ENCODE peak calls at places on chromosomes 16 and 17, in four cellular contexts. D, O, Y and W are unnamed samples.

GRCh38 chr16:57310801-57311200 is 26.3 kb upstream of the PLLP start:
- DNase-seq in O (no peak), Y (no peak), D (no peak), W (no peak)

GRCh38 chr17:41555105-41555887 is 16.6 kb downstream of the KRT9 start:
- DNase-seq in D (no peak), O (no peak), Y (no peak), W (no peak)

GRCh38 chr16:23207485-23207884 is 24.9 kb downstream of the SCNN1G start:
- DNase-seq in D (no peak), Y (no peak), O (no peak), W (no peak)

GRCh38 chr16:72977127-72977526 is 70.8 kb downstream of the ZFHX3 start:
- DNase-seq in D (no peak), Y (no peak), O (no peak), W (no peak)

GRCh38 chr17:45146616-45147101 is 1.6 kb upstream of the HEXIM1 start:
- DNase-seq in O (peak), Y (peak), D (no peak), W (no peak)

GRCh38 chr16:85093705-85094104 is 18.6 kb downstream of the CIBAR2 start:
- DNase-seq in Y (no peak), O (no peak), D (no peak), W (no peak)

GRCh38 chr16:55279598-55279997 is 44.4 kb upstream of the IRX6 start:
- DNase-seq in O (no peak), Y (no peak), D (no peak), W (no peak)

GRCh38 chr17:30170415-30170987 is 53.9 kb downstream of the NSRP1 start:
- DNase-seq in Y (no peak), O (no peak), D (no peak), W (no peak)

GRCh38 chr16:56606688-56607618 is 1.4 kb upstream of the MT2A start:
- DNase-seq in Y (peak), O (peak), D (peak), W (peak)

GRCh38 chr17:2084766-2085647 is 30.1 kb downstream of the HIC1 start:
- DNase-seq in O (peak), D (no peak), Y (no peak), W (no peak)

GRCh38 chr17:63332286-63332685 is 113.8 kb downstream of the CYB561 start:
- DNase-seq in Y (no peak), D (no peak), O (no peak), W (no peak)

GRCh38 chr16:84603115-84603816 is 14.6 kb downstream of the COTL1 start:
- DNase-seq in O (peak), D (peak), Y (peak), W (peak)

GRCh38 chr16:3266873-3267537 is 10.6 kb upstream of the MEFV start:
- DNase-seq in O (peak), Y (no peak), D (no peak), W (no peak)

GRCh38 chr17:45155029-45155428 is 6.6 kb upstream of the HEXIM2 start:
- DNase-seq in Y (no peak), D (no peak), O (no peak), W (no peak)

GRCh38 chr16:84618428-84619102 is 687 bp upstream of the COTL1 start:
- DNase-seq in D (no peak), O (peak), Y (no peak), W (peak)

GRCh38 chr16:49491111-49491670 is 117.6 kb downstream of the C16orf78 start:
- DNase-seq in O (no peak), D (no peak), Y (no peak), W (no peak)

GRCh38 chr17:34241062-34241461 is 14.0 kb upstream of the CCL2 start:
- DNase-seq in Y (peak), D (no peak), O (no peak), W (no peak)

GRCh38 chr16:29813644-29814562 is 1.9 kb downstream of the PRRT2 start:
- DNase-seq in O (no peak), Y (no peak), D (no peak), W (no peak)

GRCh38 chr17:21742326-21742725 is 50.0 kb downstream of the KCNJ18 start:
- DNase-seq in O (no peak), D (no peak), Y (no peak), W (no peak)

DNA sequence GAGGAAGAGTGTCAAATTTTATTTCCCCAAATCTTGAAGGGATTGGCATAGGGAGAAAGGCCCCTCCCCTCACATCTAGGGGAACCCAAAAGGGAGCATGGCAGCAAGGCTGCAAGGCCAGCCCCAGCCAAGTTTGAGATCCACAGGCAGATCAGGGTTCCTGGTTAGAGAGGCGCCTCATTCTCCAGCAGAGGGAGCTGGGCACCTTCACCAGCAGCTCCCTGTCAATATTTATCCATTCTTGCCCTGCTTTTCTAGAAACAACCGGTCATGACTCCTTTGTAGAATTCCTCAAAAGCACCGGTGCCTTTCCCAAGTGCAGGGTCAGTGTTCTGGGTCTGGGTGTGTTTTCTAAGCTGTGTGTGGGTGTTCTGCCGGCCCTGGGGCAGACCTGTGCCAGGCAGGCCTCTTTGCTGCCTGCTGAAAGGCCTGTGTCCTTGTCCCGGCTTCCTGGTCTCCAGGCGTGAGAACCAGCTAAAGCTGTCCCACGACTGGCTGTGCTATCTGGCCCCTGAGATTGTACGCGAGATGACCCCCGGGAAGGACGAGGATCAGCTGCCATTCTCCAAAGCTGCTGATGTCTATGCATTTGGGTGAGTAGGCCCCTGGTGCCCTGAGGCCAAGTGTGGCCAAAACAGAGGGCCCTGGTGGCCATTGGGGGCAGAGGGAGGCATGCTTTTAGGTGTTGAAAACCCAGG is 21.2 kb upstream of the LGALS9 start:
- DNase-seq in D (no peak), Y (peak), O (no peak), W (peak)
- H3K4me3 ChIP-seq in D (no peak), Y (no peak), O (no peak), W (no peak)

DNA sequence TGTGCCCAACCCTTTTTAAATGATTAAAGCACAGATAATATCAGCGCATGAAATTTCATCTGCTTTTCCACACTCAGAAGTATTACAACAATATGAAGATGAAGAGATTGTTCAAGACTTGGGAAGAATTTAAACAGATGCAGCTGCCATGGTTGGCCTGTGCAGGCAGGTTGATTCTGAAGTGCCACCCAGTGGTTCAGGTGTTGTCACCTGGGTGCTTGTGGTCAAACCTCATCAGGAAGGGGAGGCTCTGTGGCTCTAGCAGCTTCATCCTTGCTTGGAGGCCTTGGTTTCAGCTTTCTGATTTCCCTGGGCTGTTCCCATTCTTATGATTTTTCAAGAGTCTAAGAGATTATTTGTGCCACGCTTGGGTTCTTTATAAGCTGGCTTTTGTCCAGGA is 22.2 kb upstream of the CLEC18C start:
- DNase-seq in Y (no peak), O (no peak), D (no peak), W (no peak)
- TF ChIP-seq CTCF in Y (no peak), O (no peak), D (no peak), W (no peak)

DNA sequence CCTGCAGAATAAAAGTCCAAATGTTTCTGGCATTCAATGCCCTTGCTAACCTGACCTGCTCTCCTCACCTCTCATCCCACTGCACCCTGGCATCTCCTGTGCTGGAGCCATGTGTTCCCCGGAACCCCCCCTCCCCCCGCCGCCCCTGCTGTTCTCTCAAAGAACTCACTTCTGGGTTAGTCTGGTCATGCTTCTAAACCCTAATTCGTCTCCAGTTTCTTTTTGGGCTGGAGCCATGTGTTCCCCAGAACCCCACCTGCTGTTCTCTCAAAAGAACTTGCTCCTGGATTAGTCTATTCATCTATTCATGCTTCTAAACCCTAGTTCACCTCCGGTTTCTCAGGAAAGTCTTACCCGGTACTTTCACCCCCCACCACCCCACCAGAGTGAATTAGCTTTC is 808 bp upstream of the ALOX15 start:
- DNase-seq in O (no peak), D (no peak), Y (no peak), W (no peak)
- H3K4me3 ChIP-seq in O (no peak), D (no peak), Y (no peak), W (no peak)

GRCh38 chr17:78573955-78574354 is 3.2 kb downstream of the DNAH17 start:
- DNase-seq in D (no peak), O (no peak), Y (no peak), W (no peak)
- TF ChIP-seq CTCF in D (no peak), O (no peak), Y (no peak), W (no peak)

GRCh38 chr17:8224891-8225812 is 14.8 kb upstream of the AURKB start:
- DNase-seq in Y (no peak), O (no peak), D (no peak), W (no peak)

GRCh38 chr17:8227238-8227581 is 16.8 kb upstream of the AURKB start:
- DNase-seq in O (no peak), D (no peak), Y (no peak), W (no peak)

GRCh38 chr17:8226536-8227237 is 16.3 kb upstream of the AURKB start:
- DNase-seq in D (peak), Y (peak), O (peak), W (peak)

GRCh38 chr17:8223356-8224063 is 13.1 kb upstream of the AURKB start:
- DNase-seq in D (peak), O (peak), Y (peak), W (no peak)

GRCh38 chr17:8225813-8226535 is 15.6 kb upstream of the AURKB start:
- DNase-seq in O (peak), D (peak), Y (peak), W (no peak)
- H3K4me3 ChIP-seq in O (peak), D (no peak), Y (peak), W (peak)

GRCh38 chr17:67862614-67863217 is 37.4 kb downstream of the BPTF start:
- DNase-seq in O (no peak), D (no peak), Y (no peak), W (no peak)
- TF ChIP-seq CTCF in O (peak), D (no peak), Y (no peak), W (no peak)

GRCh38 chr17:39927928-39928867 is 666 bp downstream of the LRRC3C start:
- DNase-seq in D (no peak), Y (peak), O (peak), W (no peak)

GRCh38 chr17:39929657-39930407 is 2.3 kb downstream of the LRRC3C start:
- DNase-seq in Y (no peak), D (no peak), O (peak), W (peak)

GRCh38 chr17:39926588-39927100 is 757 bp downstream of the ORMDL3 start:
- DNase-seq in D (peak), O (peak), Y (peak), W (no peak)

GRCh38 chr17:39927101-39927927 is at the start of the genes LRRC3C and ORMDL3:
- DNase-seq in Y (peak), O (peak), D (peak), W (peak)

GRCh38 chr17:39928868-39929651 is 1.5 kb downstream of the LRRC3C start:
- DNase-seq in Y (no peak), D (no peak), O (peak), W (peak)
- H3K4me3 ChIP-seq in Y (no peak), D (no peak), O (peak), W (no peak)